ENCODE peak calls at places on chromosomes 16 and 17, in eight cellular contexts. One of them, this sample, is unnamed.

GRCh38 chr16:57962046-57962445 is 8.9 kb downstream of the CNGB1 start:
- DNase-seq in esophagus squamous epithelium: no peak
- DNase-seq in ovary: no peak
- DNase-seq in transverse colon: no peak
- DNase-seq in IMR-90: no peak
- DNase-seq in heart left ventricle: no peak
- DNase-seq in Peyer's patch: no peak
- DNase-seq in tibial nerve: no peak
- DNase-seq in this sample: no peak

GRCh38 chr16:67415872-67416793 is at the start of gene ZDHHC1:
- DNase-seq in transverse colon: peak; percentile 76
- DNase-seq in Peyer's patch: peak; percentile 82
- DNase-seq in heart left ventricle: peak; percentile 84
- DNase-seq in IMR-90: peak; percentile 61
- DNase-seq in esophagus squamous epithelium: no peak
- DNase-seq in ovary: peak; percentile 86
- DNase-seq in tibial nerve: no peak
- DNase-seq in this sample: peak; percentile 73

GRCh38 chr17:15973016-15973415 is 26.5 kb downstream of the ZSWIM7 start:
- DNase-seq in esophagus squamous epithelium: no peak
- DNase-seq in IMR-90: no peak
- DNase-seq in ovary: no peak
- DNase-seq in Peyer's patch: no peak
- DNase-seq in tibial nerve: no peak
- DNase-seq in transverse colon: no peak
- DNase-seq in heart left ventricle: no peak
- DNase-seq in this sample: no peak

GRCh38 chr16:77683845-77684526 is 38.3 kb upstream of the NUDT7 start:
- DNase-seq in Peyer's patch: no peak
- DNase-seq in ovary: no peak
- DNase-seq in tibial nerve: no peak
- DNase-seq in esophagus squamous epithelium: no peak
- DNase-seq in IMR-90: no peak
- DNase-seq in heart left ventricle: no peak
- DNase-seq in transverse colon: no peak
- DNase-seq in this sample: no peak

GRCh38 chr17:1720856-1721386 is 3.6 kb upstream of the WDR81 start:
- DNase-seq in tibial nerve: peak; percentile 78
- DNase-seq in ovary: peak; percentile 74
- DNase-seq in IMR-90: peak; percentile 56
- DNase-seq in transverse colon: peak; percentile 80
- DNase-seq in esophagus squamous epithelium: no peak
- DNase-seq in Peyer's patch: peak; percentile 73
- DNase-seq in heart left ventricle: peak; percentile 65
- DNase-seq in this sample: no peak

GRCh38 chr16:85677383-85677967 is 11.3 kb downstream of the GINS2 start:
- DNase-seq in ovary: no peak
- DNase-seq in tibial nerve: no peak
- DNase-seq in transverse colon: no peak
- DNase-seq in esophagus squamous epithelium: no peak
- DNase-seq in Peyer's patch: no peak
- DNase-seq in heart left ventricle: no peak
- DNase-seq in IMR-90: no peak
- DNase-seq in this sample: no peak

GRCh38 chr16:79628501-79628975 is 28.0 kb upstream of the MAF start:
- DNase-seq in tibial nerve: no peak
- DNase-seq in IMR-90: peak; percentile 19
- DNase-seq in heart left ventricle: no peak
- DNase-seq in Peyer's patch: no peak
- DNase-seq in transverse colon: no peak
- DNase-seq in esophagus squamous epithelium: no peak
- DNase-seq in ovary: no peak
- DNase-seq in this sample: no peak

GRCh38 chr16:1745181-1745899 is 26.0 kb downstream of the NME3 start:
- DNase-seq in transverse colon: no peak
- DNase-seq in tibial nerve: no peak
- DNase-seq in esophagus squamous epithelium: no peak
- DNase-seq in IMR-90: peak; percentile 59
- DNase-seq in heart left ventricle: no peak
- DNase-seq in ovary: no peak
- DNase-seq in Peyer's patch: no peak
- DNase-seq in this sample: no peak

GRCh38 chr16:70805787-70806186 is 4.8 kb upstream of the VAC14 start:
- DNase-seq in Peyer's patch: no peak
- DNase-seq in heart left ventricle: no peak
- DNase-seq in transverse colon: no peak
- DNase-seq in IMR-90: peak; percentile 91
- DNase-seq in ovary: no peak
- DNase-seq in tibial nerve: no peak
- DNase-seq in esophagus squamous epithelium: no peak
- DNase-seq in this sample: no peak

GRCh38 chr17:21201302-21201602 is 12.7 kb downstream of the TMEM11 start:
- DNase-seq in IMR-90: no peak
- DNase-seq in ovary: no peak
- DNase-seq in heart left ventricle: peak; percentile 50
- DNase-seq in esophagus squamous epithelium: no peak
- DNase-seq in tibial nerve: no peak
- DNase-seq in Peyer's patch: no peak
- DNase-seq in transverse colon: no peak
- DNase-seq in this sample: no peak

GRCh38 chr16:83227336-83227735 is 580.4 kb upstream of the HSBP1 start:
- DNase-seq in ovary: no peak
- DNase-seq in heart left ventricle: no peak
- DNase-seq in transverse colon: no peak
- DNase-seq in Peyer's patch: no peak
- DNase-seq in tibial nerve: no peak
- DNase-seq in IMR-90: no peak
- DNase-seq in esophagus squamous epithelium: no peak
- DNase-seq in this sample: no peak
- H3K4me1 ChIP-seq in ovary: no peaks in the 10 kb centered on the region
- H3K4me1 ChIP-seq in heart left ventricle: no peaks in the 10 kb centered on the region
- H3K4me1 ChIP-seq in transverse colon: no peaks in the 10 kb centered on the region
- H3K4me1 ChIP-seq in Peyer's patch: no peaks in the 10 kb centered on the region
- H3K4me1 ChIP-seq in tibial nerve: no peaks in the 10 kb centered on the region
- H3K4me1 ChIP-seq in IMR-90: peaks cover 3% of the 10 kb centered on the region
- H3K4me1 ChIP-seq in esophagus squamous epithelium: no peaks in the 10 kb centered on the region
- H3K4me1 ChIP-seq in this sample: no peaks in the 10 kb centered on the region

GRCh38 chr17:64045176-64045575 is 24.7 kb upstream of the ICAM2 start:
- DNase-seq in IMR-90: no peak
- DNase-seq in ovary: no peak
- DNase-seq in heart left ventricle: no peak
- DNase-seq in esophagus squamous epithelium: no peak
- DNase-seq in Peyer's patch: no peak
- DNase-seq in transverse colon: no peak
- DNase-seq in tibial nerve: no peak
- DNase-seq in this sample: no peak

GRCh38 chr17:64054304-64054703 is 33.9 kb upstream of the ICAM2 start:
- DNase-seq in Peyer's patch: no peak
- DNase-seq in transverse colon: no peak
- DNase-seq in esophagus squamous epithelium: no peak
- DNase-seq in IMR-90: no peak
- DNase-seq in ovary: no peak
- DNase-seq in tibial nerve: no peak
- DNase-seq in heart left ventricle: no peak
- DNase-seq in this sample: no peak

GRCh38 chr17:64053101-64053500 is 32.7 kb upstream of the ICAM2 start:
- DNase-seq in transverse colon: no peak
- DNase-seq in tibial nerve: no peak
- DNase-seq in Peyer's patch: no peak
- DNase-seq in ovary: no peak
- DNase-seq in IMR-90: no peak
- DNase-seq in esophagus squamous epithelium: no peak
- DNase-seq in heart left ventricle: no peak
- DNase-seq in this sample: no peak

GRCh38 chr17:64051153-64051552 is 30.7 kb upstream of the ICAM2 start:
- DNase-seq in esophagus squamous epithelium: no peak
- DNase-seq in transverse colon: no peak
- DNase-seq in heart left ventricle: no peak
- DNase-seq in tibial nerve: no peak
- DNase-seq in Peyer's patch: no peak
- DNase-seq in ovary: no peak
- DNase-seq in IMR-90: no peak
- DNase-seq in this sample: no peak

GRCh38 chr17:64048805-64049204 is 28.4 kb upstream of the ICAM2 start:
- DNase-seq in Peyer's patch: no peak
- DNase-seq in esophagus squamous epithelium: no peak
- DNase-seq in IMR-90: no peak
- DNase-seq in heart left ventricle: no peak
- DNase-seq in tibial nerve: no peak
- DNase-seq in transverse colon: no peak
- DNase-seq in ovary: no peak
- DNase-seq in this sample: no peak
- TF ChIP-seq POLR2A in Peyer's patch: no peak
- TF ChIP-seq POLR2A in esophagus squamous epithelium: no peak
- TF ChIP-seq POLR2A in IMR-90: no peak
- TF ChIP-seq POLR2A in heart left ventricle: no peak
- TF ChIP-seq POLR2A in tibial nerve: no peak
- TF ChIP-seq POLR2A in transverse colon: no peak
- TF ChIP-seq POLR2A in ovary: no peak
- TF ChIP-seq POLR2A in this sample: no peak

GRCh38 chr16:13111747-13112146 is 210.3 kb downstream of the SHISA9 start:
- DNase-seq in tibial nerve: no peak
- DNase-seq in Peyer's patch: no peak
- DNase-seq in IMR-90: no peak
- DNase-seq in transverse colon: no peak
- DNase-seq in ovary: no peak
- DNase-seq in esophagus squamous epithelium: no peak
- DNase-seq in heart left ventricle: no peak
- DNase-seq in this sample: no peak
- H3K4me1 ChIP-seq in tibial nerve: peaks cover 6% of the 10 kb centered on the region
- H3K4me1 ChIP-seq in Peyer's patch: no peaks in the 10 kb centered on the region
- H3K4me1 ChIP-seq in IMR-90: no peaks in the 10 kb centered on the region
- H3K4me1 ChIP-seq in transverse colon: no peaks in the 10 kb centered on the region
- H3K4me1 ChIP-seq in ovary: no peaks in the 10 kb centered on the region
- H3K4me1 ChIP-seq in esophagus squamous epithelium: no peaks in the 10 kb centered on the region
- H3K4me1 ChIP-seq in heart left ventricle: no peaks in the 10 kb centered on the region
- H3K4me1 ChIP-seq in this sample: no peaks in the 10 kb centered on the region

GRCh38 chr17:8151120-8151640 is 1.0 kb downstream of the PER1 start:
- DNase-seq in Peyer's patch: peak; percentile 83
- DNase-seq in esophagus squamous epithelium: peak; percentile 47
- DNase-seq in ovary: peak; percentile 97
- DNase-seq in IMR-90: peak; percentile 90
- DNase-seq in tibial nerve: peak; percentile 79
- DNase-seq in transverse colon: peak; percentile 92
- DNase-seq in heart left ventricle: peak; percentile 94
- DNase-seq in this sample: peak; percentile 93
- TF ChIP-seq POLR2A in Peyer's patch: no peak
- TF ChIP-seq POLR2A in esophagus squamous epithelium: peak; percentile 70
- TF ChIP-seq POLR2A in ovary: peak; percentile 75
- TF ChIP-seq POLR2A in IMR-90: peak; percentile 95
- TF ChIP-seq POLR2A in tibial nerve: no peak
- TF ChIP-seq POLR2A in transverse colon: no peak
- TF ChIP-seq POLR2A in heart left ventricle: peak; percentile 67
- TF ChIP-seq POLR2A in this sample: peak; percentile 56

GRCh38 chr16:89322381-89323119 is 105.0 kb downstream of the ZNF778 start:
- DNase-seq in esophagus squamous epithelium: no peak
- DNase-seq in transverse colon: no peak
- DNase-seq in heart left ventricle: peak; percentile 54
- DNase-seq in Peyer's patch: peak; percentile 48
- DNase-seq in ovary: no peak
- DNase-seq in tibial nerve: no peak
- DNase-seq in IMR-90: peak; percentile 82
- DNase-seq in this sample: no peak

GRCh38 chr16:89319628-89319882 is 102.1 kb downstream of the ZNF778 start:
- DNase-seq in IMR-90: no peak
- DNase-seq in tibial nerve: no peak
- DNase-seq in esophagus squamous epithelium: no peak
- DNase-seq in transverse colon: no peak
- DNase-seq in Peyer's patch: no peak
- DNase-seq in heart left ventricle: no peak
- DNase-seq in ovary: no peak
- DNase-seq in this sample: no peak

GRCh38 chr16:89318871-89319627 is 101.5 kb downstream of the ZNF778 start:
- DNase-seq in tibial nerve: no peak
- DNase-seq in transverse colon: no peak
- DNase-seq in Peyer's patch: no peak
- DNase-seq in esophagus squamous epithelium: no peak
- DNase-seq in heart left ventricle: no peak
- DNase-seq in IMR-90: no peak
- DNase-seq in ovary: no peak
- DNase-seq in this sample: no peak

GRCh38 chr16:89319883-89320716 is 102.6 kb downstream of the ZNF778 start:
- DNase-seq in ovary: no peak
- DNase-seq in tibial nerve: no peak
- DNase-seq in transverse colon: peak; percentile 38
- DNase-seq in IMR-90: peak; percentile 85
- DNase-seq in esophagus squamous epithelium: no peak
- DNase-seq in Peyer's patch: peak; percentile 65
- DNase-seq in heart left ventricle: peak; percentile 56
- DNase-seq in this sample: no peak

GRCh38 chr16:89320717-89321501 is 103.4 kb downstream of the ZNF778 start:
- DNase-seq in tibial nerve: no peak
- DNase-seq in transverse colon: peak; percentile 80
- DNase-seq in Peyer's patch: peak; percentile 84
- DNase-seq in IMR-90: peak; percentile 61
- DNase-seq in esophagus squamous epithelium: no peak
- DNase-seq in ovary: no peak
- DNase-seq in heart left ventricle: peak; percentile 76
- DNase-seq in this sample: no peak
- H3K4me1 ChIP-seq in tibial nerve: peaks cover 100% of the 10 kb centered on the region
- H3K4me1 ChIP-seq in transverse colon: peaks cover 46% of the 10 kb centered on the region
- H3K4me1 ChIP-seq in Peyer's patch: peaks cover 63% of the 10 kb centered on the region
- H3K4me1 ChIP-seq in IMR-90: peaks cover 69% of the 10 kb centered on the region
- H3K4me1 ChIP-seq in esophagus squamous epithelium: peaks cover 100% of the 10 kb centered on the region
- H3K4me1 ChIP-seq in ovary: peaks cover 55% of the 10 kb centered on the region
- H3K4me1 ChIP-seq in heart left ventricle: peaks cover 77% of the 10 kb centered on the region
- H3K4me1 ChIP-seq in this sample: peaks cover 35% of the 10 kb centered on the region

DNA sequence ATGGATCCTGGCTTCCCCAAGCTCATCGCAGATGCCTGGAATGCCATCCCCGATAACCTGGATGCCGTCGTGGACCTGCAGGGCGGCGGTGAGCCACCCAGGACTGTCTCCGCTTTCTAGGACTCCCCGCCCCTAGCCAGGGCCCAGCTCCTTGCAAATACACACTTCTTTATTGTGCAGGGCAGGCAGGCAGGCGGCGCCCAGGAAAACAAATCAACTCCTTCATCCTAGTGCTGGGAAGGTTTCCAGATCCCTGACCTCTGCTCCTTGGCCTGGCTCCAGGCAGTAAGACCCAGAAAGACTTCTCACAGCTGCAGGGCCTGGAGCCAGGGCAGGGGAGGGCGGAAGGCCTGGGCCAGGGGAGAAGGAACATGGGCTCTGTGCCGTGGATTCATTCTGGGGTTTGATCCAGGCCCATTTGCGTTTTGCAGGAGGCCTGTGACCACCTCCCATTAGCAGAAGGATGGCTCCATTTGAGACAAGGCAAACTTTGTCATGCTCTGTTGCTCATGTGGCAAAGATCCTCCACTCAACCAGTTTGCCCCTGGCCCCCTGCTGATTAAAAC is 6.0 kb upstream of the LPCAT2 start:
- DNase-seq in transverse colon: peak; percentile 93
- DNase-seq in ovary: peak; percentile 98
- DNase-seq in IMR-90: peak; percentile 93
- DNase-seq in tibial nerve: peak; percentile 97
- DNase-seq in Peyer's patch: peak; percentile 91
- DNase-seq in heart left ventricle: peak; percentile 93
- DNase-seq in esophagus squamous epithelium: no peak
- DNase-seq in this sample: peak; percentile 93
- TF ChIP-seq POLR2A in transverse colon: no peak
- TF ChIP-seq POLR2A in ovary: no peak
- TF ChIP-seq POLR2A in IMR-90: no peak
- TF ChIP-seq POLR2A in tibial nerve: no peak
- TF ChIP-seq POLR2A in Peyer's patch: no peak
- TF ChIP-seq POLR2A in heart left ventricle: no peak
- TF ChIP-seq POLR2A in esophagus squamous epithelium: no peak
- TF ChIP-seq POLR2A in this sample: no peak

This sample was measured in right lobe of liver.